ENCODE peak calls at places on chromosomes 12 and 14, in nine cellular contexts. One of them, this sample, is unnamed.
A peak's percentile ranks its signal among the peaks of the same experiment; 100 is the strongest.

GRCh38 chr12:43847427-43847826 is 11.5 kb downstream of the TMEM117 start:
- DNase-seq in astrocyte of the cerebellum: peak; percentile 35
- DNase-seq in uterus: no peak
- DNase-seq in left ventricle myocardium inferior: no peak
- DNase-seq in endothelial cell of umbilical vein: no peak
- DNase-seq in GM12865: no peak
- DNase-seq in SK-N-SH: no peak
- DNase-seq in stomach: no peak
- DNase-seq in HepG2: no peak
- DNase-seq in this sample: peak; percentile 33

GRCh38 chr14:65849558-65849957 is 437.0 kb downstream of the FUT8 start:
- DNase-seq in left ventricle myocardium inferior: no peak
- DNase-seq in endothelial cell of umbilical vein: no peak
- DNase-seq in GM12865: no peak
- DNase-seq in uterus: no peak
- DNase-seq in astrocyte of the cerebellum: no peak
- DNase-seq in SK-N-SH: no peak
- DNase-seq in stomach: no peak
- DNase-seq in HepG2: no peak
- DNase-seq in this sample: no peak

GRCh38 chr14:49950275-49951250 is 57.7 kb downstream of the ARF6 start:
- DNase-seq in stomach: peak; percentile 89
- DNase-seq in GM12865: no peak
- DNase-seq in SK-N-SH: no peak
- DNase-seq in left ventricle myocardium inferior: no peak
- DNase-seq in astrocyte of the cerebellum: no peak
- DNase-seq in uterus: no peak
- DNase-seq in endothelial cell of umbilical vein: peak; percentile 18
- DNase-seq in HepG2: no peak
- DNase-seq in this sample: no peak

GRCh38 chr12:27530157-27530922 is 6.3 kb downstream of the PPFIBP1 start:
- DNase-seq in GM12865: peak; percentile 33
- DNase-seq in HepG2: no peak
- DNase-seq in left ventricle myocardium inferior: no peak
- DNase-seq in SK-N-SH: no peak
- DNase-seq in uterus: no peak
- DNase-seq in stomach: no peak
- DNase-seq in endothelial cell of umbilical vein: no peak
- DNase-seq in astrocyte of the cerebellum: no peak
- DNase-seq in this sample: no peak

GRCh38 chr12:22543246-22544037 is 900 bp downstream of the C2CD5 start:
- DNase-seq in endothelial cell of umbilical vein: peak; percentile 27
- DNase-seq in left ventricle myocardium inferior: peak; percentile 48
- DNase-seq in stomach: peak; percentile 58
- DNase-seq in uterus: peak; percentile 39
- DNase-seq in HepG2: peak; percentile 27
- DNase-seq in GM12865: peak; percentile 83
- DNase-seq in SK-N-SH: no peak
- DNase-seq in astrocyte of the cerebellum: no peak
- DNase-seq in this sample: peak; percentile 17

GRCh38 chr14:23294734-23295561 is 7.7 kb downstream of the PPP1R3E start:
- DNase-seq in uterus: peak; percentile 40
- DNase-seq in astrocyte of the cerebellum: no peak
- DNase-seq in endothelial cell of umbilical vein: peak; percentile 55
- DNase-seq in HepG2: peak; percentile 77
- DNase-seq in SK-N-SH: peak; percentile 54
- DNase-seq in left ventricle myocardium inferior: no peak
- DNase-seq in stomach: peak; percentile 50
- DNase-seq in GM12865: peak; percentile 70
- DNase-seq in this sample: peak; percentile 55

GRCh38 chr12:96294831-96295230 is 100.7 kb downstream of the ELK3 start:
- DNase-seq in astrocyte of the cerebellum: peak; percentile 84
- DNase-seq in left ventricle myocardium inferior: no peak
- DNase-seq in GM12865: peak; percentile 40
- DNase-seq in HepG2: no peak
- DNase-seq in SK-N-SH: no peak
- DNase-seq in endothelial cell of umbilical vein: no peak
- DNase-seq in stomach: no peak
- DNase-seq in uterus: no peak
- DNase-seq in this sample: peak; percentile 65

GRCh38 chr14:69547701-69548348 is 26.8 kb downstream of the CCDC177 start:
- DNase-seq in uterus: no peak
- DNase-seq in astrocyte of the cerebellum: no peak
- DNase-seq in GM12865: no peak
- DNase-seq in left ventricle myocardium inferior: no peak
- DNase-seq in SK-N-SH: peak; percentile 87
- DNase-seq in stomach: no peak
- DNase-seq in endothelial cell of umbilical vein: no peak
- DNase-seq in HepG2: no peak
- DNase-seq in this sample: no peak

GRCh38 chr14:63180017-63180416 is 24.2 kb upstream of the RHOJ start:
- DNase-seq in SK-N-SH: no peak
- DNase-seq in uterus: no peak
- DNase-seq in HepG2: no peak
- DNase-seq in endothelial cell of umbilical vein: no peak
- DNase-seq in astrocyte of the cerebellum: no peak
- DNase-seq in GM12865: no peak
- DNase-seq in stomach: no peak
- DNase-seq in left ventricle myocardium inferior: peak; percentile 53
- DNase-seq in this sample: peak; percentile 61

GRCh38 chr12:113359939-113360748 is 1.8 kb downstream of the PLBD2 start:
- DNase-seq in left ventricle myocardium inferior: peak; percentile 23
- DNase-seq in endothelial cell of umbilical vein: no peak
- DNase-seq in astrocyte of the cerebellum: no peak
- DNase-seq in SK-N-SH: peak; percentile 64
- DNase-seq in HepG2: peak; percentile 35
- DNase-seq in GM12865: no peak
- DNase-seq in uterus: no peak
- DNase-seq in stomach: no peak
- DNase-seq in this sample: peak; percentile 21

DNA sequence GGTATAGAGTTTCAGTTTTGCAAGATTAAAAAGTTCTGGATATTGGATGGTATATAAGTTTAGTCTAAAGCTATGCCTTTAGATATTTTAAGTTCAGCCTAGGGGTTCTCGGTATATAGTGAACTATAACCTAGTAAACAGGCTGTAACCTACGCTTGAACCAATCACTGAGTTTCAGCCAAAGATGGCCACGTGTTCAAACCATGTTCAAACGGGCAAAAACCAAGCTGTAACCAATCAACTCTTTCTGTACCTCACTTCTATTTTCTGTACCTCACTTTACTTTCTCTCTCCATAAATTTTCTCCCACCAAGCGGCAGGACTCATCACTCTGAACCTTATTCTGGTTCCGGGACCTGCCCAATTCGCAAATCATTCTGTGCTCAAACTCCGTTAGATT is 1.4 kb downstream of the TMBIM4 start:
- DNase-seq in SK-N-SH: no peak
- DNase-seq in endothelial cell of umbilical vein: no peak
- DNase-seq in stomach: no peak
- DNase-seq in HepG2: no peak
- DNase-seq in GM12865: no peak
- DNase-seq in astrocyte of the cerebellum: no peak
- DNase-seq in left ventricle myocardium inferior: no peak
- DNase-seq in uterus: no peak
- DNase-seq in this sample: no peak
- H3K4me3 ChIP-seq in SK-N-SH: peak overlapping the region; percentile 66
- H3K4me3 ChIP-seq in endothelial cell of umbilical vein: no peak overlapping the region
- H3K4me3 ChIP-seq in stomach: peak overlapping the region; percentile 88
- H3K4me3 ChIP-seq in HepG2: peak overlapping the region; percentile 99
- H3K4me3 ChIP-seq in GM12865: peak overlapping the region; percentile 69
- H3K4me3 ChIP-seq in astrocyte of the cerebellum: peak overlapping the region; percentile 63
- H3K4me3 ChIP-seq in left ventricle myocardium inferior: peak overlapping the region; percentile 90
- H3K4me3 ChIP-seq in uterus: peak overlapping the region; percentile 92
- H3K4me3 ChIP-seq in this sample: peak overlapping the region; percentile 90

GRCh38 chr12:49060237-49061156 is at the start of gene KMT2D:
- DNase-seq in HepG2: peak; percentile 84
- DNase-seq in left ventricle myocardium inferior: peak; percentile 93
- DNase-seq in SK-N-SH: peak; percentile 95
- DNase-seq in endothelial cell of umbilical vein: peak; percentile 92
- DNase-seq in uterus: peak; percentile 93
- DNase-seq in stomach: peak; percentile 91
- DNase-seq in GM12865: peak; percentile 98
- DNase-seq in astrocyte of the cerebellum: peak; percentile 90
- DNase-seq in this sample: peak; percentile 97
- TF ChIP-seq CTCF in HepG2: peak; percentile 45
- TF ChIP-seq CTCF in left ventricle myocardium inferior: peak; percentile 56
- TF ChIP-seq CTCF in SK-N-SH: peak; percentile 44
- TF ChIP-seq CTCF in endothelial cell of umbilical vein: peak; percentile 13
- TF ChIP-seq CTCF in uterus: peak; percentile 41
- TF ChIP-seq CTCF in stomach: no peak
- TF ChIP-seq CTCF in GM12865: peak; percentile 8
- TF ChIP-seq CTCF in astrocyte of the cerebellum: peak; percentile 41
- TF ChIP-seq CTCF in this sample: no peak

GRCh38 chr14:24340606-24341005 is 815 bp upstream of the RIPK3 start:
- DNase-seq in GM12865: no peak
- DNase-seq in left ventricle myocardium inferior: no peak
- DNase-seq in endothelial cell of umbilical vein: no peak
- DNase-seq in stomach: no peak
- DNase-seq in HepG2: no peak
- DNase-seq in astrocyte of the cerebellum: no peak
- DNase-seq in SK-N-SH: no peak
- DNase-seq in uterus: no peak
- DNase-seq in this sample: no peak

GRCh38 chr14:24337824-24338175 is 2.0 kb downstream of the RIPK3 start:
- DNase-seq in SK-N-SH: no peak
- DNase-seq in GM12865: no peak
- DNase-seq in stomach: no peak
- DNase-seq in left ventricle myocardium inferior: no peak
- DNase-seq in uterus: no peak
- DNase-seq in astrocyte of the cerebellum: no peak
- DNase-seq in endothelial cell of umbilical vein: no peak
- DNase-seq in HepG2: no peak
- DNase-seq in this sample: no peak

GRCh38 chr14:24337144-24337823 is 2.4 kb upstream of the ADCY4 start:
- DNase-seq in uterus: no peak
- DNase-seq in SK-N-SH: no peak
- DNase-seq in GM12865: no peak
- DNase-seq in stomach: no peak
- DNase-seq in astrocyte of the cerebellum: no peak
- DNase-seq in HepG2: no peak
- DNase-seq in endothelial cell of umbilical vein: no peak
- DNase-seq in left ventricle myocardium inferior: no peak
- DNase-seq in this sample: no peak

GRCh38 chr14:24339284-24340151 is at the start of gene RIPK3:
- DNase-seq in stomach: peak; percentile 80
- DNase-seq in endothelial cell of umbilical vein: peak; percentile 23
- DNase-seq in GM12865: peak; percentile 73
- DNase-seq in uterus: no peak
- DNase-seq in left ventricle myocardium inferior: peak; percentile 47
- DNase-seq in SK-N-SH: no peak
- DNase-seq in HepG2: no peak
- DNase-seq in astrocyte of the cerebellum: no peak
- DNase-seq in this sample: no peak

GRCh38 chr14:24338843-24339242 is 948 bp downstream of the RIPK3 start:
- DNase-seq in astrocyte of the cerebellum: no peak
- DNase-seq in endothelial cell of umbilical vein: no peak
- DNase-seq in left ventricle myocardium inferior: no peak
- DNase-seq in stomach: no peak
- DNase-seq in uterus: no peak
- DNase-seq in SK-N-SH: no peak
- DNase-seq in HepG2: no peak
- DNase-seq in GM12865: no peak
- DNase-seq in this sample: no peak
- H3K4me3 ChIP-seq in astrocyte of the cerebellum: no peak overlapping the region
- H3K4me3 ChIP-seq in endothelial cell of umbilical vein: no peak overlapping the region
- H3K4me3 ChIP-seq in left ventricle myocardium inferior: peak overlapping the region; percentile 67
- H3K4me3 ChIP-seq in stomach: peak overlapping the region; percentile 60
- H3K4me3 ChIP-seq in uterus: peak overlapping the region; percentile 31
- H3K4me3 ChIP-seq in SK-N-SH: no peak overlapping the region
- H3K4me3 ChIP-seq in HepG2: no peak overlapping the region
- H3K4me3 ChIP-seq in GM12865: peak overlapping the region; percentile 84
- H3K4me3 ChIP-seq in this sample: peak overlapping the region; percentile 64

GRCh38 chr14:103533999-103534575 is 5.1 kb downstream of the TRMT61A start:
- DNase-seq in endothelial cell of umbilical vein: no peak
- DNase-seq in HepG2: no peak
- DNase-seq in astrocyte of the cerebellum: no peak
- DNase-seq in uterus: no peak
- DNase-seq in GM12865: no peak
- DNase-seq in stomach: no peak
- DNase-seq in left ventricle myocardium inferior: no peak
- DNase-seq in SK-N-SH: no peak
- DNase-seq in this sample: no peak

GRCh38 chr14:103534576-103535061 is 5.6 kb downstream of the TRMT61A start:
- DNase-seq in left ventricle myocardium inferior: no peak
- DNase-seq in GM12865: no peak
- DNase-seq in astrocyte of the cerebellum: no peak
- DNase-seq in HepG2: no peak
- DNase-seq in uterus: peak; percentile 75
- DNase-seq in SK-N-SH: no peak
- DNase-seq in stomach: no peak
- DNase-seq in endothelial cell of umbilical vein: no peak
- DNase-seq in this sample: no peak

GRCh38 chr14:103532216-103533136 is 3.5 kb downstream of the TRMT61A start:
- DNase-seq in endothelial cell of umbilical vein: no peak
- DNase-seq in astrocyte of the cerebellum: no peak
- DNase-seq in stomach: no peak
- DNase-seq in GM12865: no peak
- DNase-seq in left ventricle myocardium inferior: no peak
- DNase-seq in uterus: no peak
- DNase-seq in HepG2: no peak
- DNase-seq in SK-N-SH: no peak
- DNase-seq in this sample: no peak

GRCh38 chr14:103531421-103532215 is 2.6 kb downstream of the TRMT61A start:
- DNase-seq in endothelial cell of umbilical vein: no peak
- DNase-seq in HepG2: no peak
- DNase-seq in left ventricle myocardium inferior: no peak
- DNase-seq in stomach: no peak
- DNase-seq in astrocyte of the cerebellum: no peak
- DNase-seq in SK-N-SH: no peak
- DNase-seq in GM12865: no peak
- DNase-seq in uterus: no peak
- DNase-seq in this sample: no peak

DNA sequence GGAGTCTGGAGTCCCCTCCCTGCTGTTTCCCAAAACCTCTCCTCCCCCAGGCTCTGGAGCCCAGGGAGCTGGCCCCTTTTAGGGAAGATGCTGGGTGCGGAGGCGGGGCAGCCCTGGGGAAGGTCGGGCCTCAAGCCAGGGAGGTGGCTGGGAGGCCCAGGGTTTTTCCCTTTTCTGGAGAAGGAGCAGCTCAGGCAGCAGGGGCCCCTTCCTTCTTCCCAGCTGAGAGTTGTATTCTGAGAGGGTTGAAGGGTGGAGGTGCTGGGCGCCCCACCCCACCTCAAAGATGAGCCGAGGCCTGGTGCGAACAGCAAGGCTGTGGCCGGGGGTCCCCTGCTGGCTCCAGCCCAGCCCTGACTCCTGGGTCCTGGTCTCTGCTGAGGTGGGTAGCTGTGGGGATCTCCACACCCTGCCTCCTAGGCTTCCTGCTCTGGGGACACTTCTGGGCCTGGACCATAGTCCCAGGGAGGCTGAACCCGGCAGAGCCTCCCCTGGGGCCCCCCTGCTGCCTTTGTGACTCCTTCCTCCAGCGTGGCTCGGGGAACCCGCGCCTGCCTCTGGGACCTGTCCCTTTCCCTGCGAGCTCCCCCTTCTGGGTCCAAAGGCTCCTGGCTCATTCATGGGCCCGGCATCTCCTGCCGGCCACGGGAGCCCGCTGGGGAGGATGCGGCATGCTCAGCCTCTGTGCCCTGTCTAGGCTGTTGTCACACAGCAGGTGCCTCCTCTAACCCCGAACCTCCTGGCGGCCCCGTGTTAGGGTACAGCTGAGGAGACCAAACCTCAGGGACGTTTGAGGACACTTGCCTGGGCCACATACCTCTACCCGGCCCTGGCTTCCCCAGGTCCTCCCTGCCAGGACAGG is 4.4 kb downstream of the TRMT61A start:
- DNase-seq in astrocyte of the cerebellum: no peak
- DNase-seq in GM12865: no peak
- DNase-seq in endothelial cell of umbilical vein: no peak
- DNase-seq in HepG2: no peak
- DNase-seq in SK-N-SH: no peak
- DNase-seq in left ventricle myocardium inferior: no peak
- DNase-seq in uterus: peak; percentile 81
- DNase-seq in stomach: no peak
- DNase-seq in this sample: no peak
- TF ChIP-seq CTCF in astrocyte of the cerebellum: no peak
- TF ChIP-seq CTCF in GM12865: no peak
- TF ChIP-seq CTCF in endothelial cell of umbilical vein: no peak
- TF ChIP-seq CTCF in HepG2: no peak
- TF ChIP-seq CTCF in SK-N-SH: no peak
- TF ChIP-seq CTCF in left ventricle myocardium inferior: no peak
- TF ChIP-seq CTCF in uterus: no peak
- TF ChIP-seq CTCF in stomach: no peak
- TF ChIP-seq CTCF in this sample: no peak

This sample was measured in AG10803.